ENCODE peak calls at places on chromosomes 2 and 18, in seven cellular contexts. T is kidney epithelial cell, J is ovary, P is IMR-90, E is sigmoid colon, S is GM12865, D is spleen. Z is an unnamed sample.

GRCh38 chr2:181250691-181251090 is 206.5 kb upstream of the ITGA4 start:
- DNase-seq in T (no peak), J (no peak), P (no peak), E (no peak), S (no peak), D (no peak), Z (no peak)

GRCh38 chr2:142872900-142873724 is 4.4 kb upstream of the KYNU start:
- DNase-seq in T (peak), J (no peak), P (peak), E (no peak), S (no peak), D (no peak), Z (no peak)

GRCh38 chr18:23330423-23330822 is 122.7 kb upstream of the RIOK3 start:
- DNase-seq in T (no peak), J (no peak), P (no peak), E (no peak), S (peak), D (no peak), Z (peak)

GRCh38 chr2:120856421-120856862 is 120.8 kb downstream of the GLI2 start:
- DNase-seq in T (no peak), J (no peak), P (peak), E (peak), S (no peak), D (peak), Z (no peak)

GRCh38 chr18:32769242-32770180 is 3.3 kb downstream of the KLHL14 start:
- DNase-seq in T (no peak), J (peak), P (no peak), E (no peak), S (peak), D (peak), Z (peak)

GRCh38 chr2:140650825-140651224 is 1480.0 kb downstream of the LRP1B start:
- DNase-seq in T (peak), J (no peak), P (peak), E (no peak), S (no peak), D (no peak), Z (no peak)

GRCh38 chr2:5546176-5546575 is 146.0 kb upstream of the SOX11 start:
- DNase-seq in T (peak), J (no peak), P (peak), E (no peak), S (no peak), D (no peak), Z (no peak)

GRCh38 chr18:40832362-40832761 is 1122.7 kb upstream of the PIK3C3 start:
- DNase-seq in T (no peak), J (no peak), P (no peak), E (no peak), S (no peak), D (no peak), Z (no peak)

GRCh38 chr2:17800693-17801458 is 15.4 kb upstream of the MSGN1 start:
- DNase-seq in T (no peak), J (no peak), P (no peak), E (no peak), S (no peak), D (no peak), Z (no peak)

GRCh38 chr2:204260162-204260877 is 285.0 kb upstream of the PARD3B start:
- DNase-seq in T (peak), J (peak), P (peak), E (peak), S (peak), D (no peak), Z (peak)

GRCh38 chr2:158716091-158716815 is 78.9 kb upstream of the DAPL1 start:
- DNase-seq in T (no peak), J (no peak), P (no peak), E (no peak), S (no peak), D (no peak), Z (no peak)

GRCh38 chr2:241505086-241505780 is 3.2 kb downstream of the STK25 start:
- DNase-seq in T (no peak), J (no peak), P (no peak), E (no peak), S (no peak), D (peak), Z (no peak)

GRCh38 chr2:61967262-61967661 is 61.8 kb downstream of the COMMD1 start:
- DNase-seq in T (no peak), J (no peak), P (peak), E (no peak), S (no peak), D (no peak), Z (no peak)

GRCh38 chr2:25566694-25567093 is 106.7 kb downstream of the DTNB start:
- DNase-seq in T (no peak), J (no peak), P (peak), E (no peak), S (peak), D (no peak), Z (peak)

GRCh38 chr18:42275949-42276730 is 321.1 kb downstream of the PIK3C3 start:
- DNase-seq in T (no peak), J (no peak), P (no peak), E (no peak), S (no peak), D (no peak), Z (no peak)

GRCh38 chr2:65070172-65070830 is 14.1 kb downstream of the CEP68 start:
- DNase-seq in T (no peak), J (no peak), P (peak), E (no peak), S (no peak), D (no peak), Z (peak)

GRCh38 chr18:22188551-22189267 is 19.3 kb downstream of the GATA6 start:
- DNase-seq in T (no peak), J (peak), P (no peak), E (no peak), S (no peak), D (no peak), Z (no peak)

GRCh38 chr2:8477511-8478132 is 204.2 kb upstream of the ID2 start:
- DNase-seq in T (peak), J (no peak), P (no peak), E (peak), S (peak), D (peak), Z (peak)

GRCh38 chr2:231965118-231965517 is 3.6 kb downstream of the DIS3L2 start:
- DNase-seq in T (no peak), J (no peak), P (no peak), E (no peak), S (peak), D (no peak), Z (peak)
- TF ChIP-seq CTCF in T (no peak), J (no peak), P (no peak), E (no peak), S (no peak), D (no peak), Z (no peak)

DNA sequence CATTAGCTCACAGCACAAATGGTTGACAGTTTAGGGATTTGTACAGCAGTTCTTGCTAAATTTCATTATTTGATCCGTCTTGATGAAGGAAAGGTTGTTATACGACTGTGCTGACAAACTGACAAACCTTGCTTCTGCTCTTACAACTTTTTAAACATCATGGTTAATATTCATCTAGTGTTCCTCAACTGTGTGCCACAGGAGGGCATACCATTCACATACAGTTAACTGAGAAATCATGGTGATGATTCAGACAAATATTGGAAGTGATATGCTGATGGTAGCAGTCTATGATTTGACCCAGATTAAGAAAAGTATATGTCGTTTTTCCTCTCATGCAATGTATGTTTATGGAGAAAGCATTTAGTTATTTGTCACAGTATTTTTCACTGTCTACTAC is 129.8 kb upstream of the FSIP2 start:
- DNase-seq in T (no peak), J (no peak), P (no peak), E (no peak), S (no peak), D (no peak), Z (peak)
- TF ChIP-seq CTCF in T (peak), J (no peak), P (peak), E (no peak), S (no peak), D (no peak), Z (peak)

DNA sequence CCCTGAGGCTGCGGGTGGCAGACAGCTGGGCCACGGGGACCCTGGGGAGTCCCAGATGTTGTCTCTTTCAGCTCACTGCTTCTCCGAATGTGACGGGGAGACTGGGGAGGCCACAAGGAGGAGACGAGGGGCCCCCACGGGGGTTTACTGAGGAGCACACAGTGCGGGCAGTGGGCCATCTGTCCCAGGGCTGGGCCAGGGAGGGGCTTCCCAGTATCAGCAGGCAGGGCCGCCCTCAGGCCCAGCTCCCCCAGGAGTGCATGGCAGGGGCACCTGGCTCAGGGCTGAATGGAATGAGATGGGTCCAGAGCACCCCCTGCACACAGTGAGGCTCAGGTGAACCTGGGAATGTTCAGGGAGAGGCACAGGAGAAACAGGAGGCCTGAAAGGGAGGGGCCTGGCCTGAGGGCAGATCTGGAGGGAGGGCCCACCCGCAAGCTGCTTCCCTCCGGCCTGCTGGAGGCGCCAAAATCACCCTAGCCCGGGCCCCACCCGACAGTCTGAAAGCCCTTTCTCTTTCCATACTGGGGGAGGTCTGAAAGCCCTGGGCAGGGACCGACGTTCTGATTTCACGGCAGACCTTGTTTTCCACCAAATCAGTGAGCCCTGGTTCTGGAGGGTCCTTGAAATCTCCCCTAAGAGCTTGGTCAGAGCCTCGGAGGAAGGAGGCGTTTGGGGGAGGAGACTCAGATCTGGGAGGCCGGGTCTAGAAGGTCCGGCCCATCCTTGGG is 35.5 kb upstream of the PTMA start:
- DNase-seq in T (no peak), J (peak), P (peak), E (peak), S (peak), D (peak), Z (peak)
- TF ChIP-seq CTCF in T (peak), J (no peak), P (peak), E (no peak), S (peak), D (no peak), Z (peak)

DNA sequence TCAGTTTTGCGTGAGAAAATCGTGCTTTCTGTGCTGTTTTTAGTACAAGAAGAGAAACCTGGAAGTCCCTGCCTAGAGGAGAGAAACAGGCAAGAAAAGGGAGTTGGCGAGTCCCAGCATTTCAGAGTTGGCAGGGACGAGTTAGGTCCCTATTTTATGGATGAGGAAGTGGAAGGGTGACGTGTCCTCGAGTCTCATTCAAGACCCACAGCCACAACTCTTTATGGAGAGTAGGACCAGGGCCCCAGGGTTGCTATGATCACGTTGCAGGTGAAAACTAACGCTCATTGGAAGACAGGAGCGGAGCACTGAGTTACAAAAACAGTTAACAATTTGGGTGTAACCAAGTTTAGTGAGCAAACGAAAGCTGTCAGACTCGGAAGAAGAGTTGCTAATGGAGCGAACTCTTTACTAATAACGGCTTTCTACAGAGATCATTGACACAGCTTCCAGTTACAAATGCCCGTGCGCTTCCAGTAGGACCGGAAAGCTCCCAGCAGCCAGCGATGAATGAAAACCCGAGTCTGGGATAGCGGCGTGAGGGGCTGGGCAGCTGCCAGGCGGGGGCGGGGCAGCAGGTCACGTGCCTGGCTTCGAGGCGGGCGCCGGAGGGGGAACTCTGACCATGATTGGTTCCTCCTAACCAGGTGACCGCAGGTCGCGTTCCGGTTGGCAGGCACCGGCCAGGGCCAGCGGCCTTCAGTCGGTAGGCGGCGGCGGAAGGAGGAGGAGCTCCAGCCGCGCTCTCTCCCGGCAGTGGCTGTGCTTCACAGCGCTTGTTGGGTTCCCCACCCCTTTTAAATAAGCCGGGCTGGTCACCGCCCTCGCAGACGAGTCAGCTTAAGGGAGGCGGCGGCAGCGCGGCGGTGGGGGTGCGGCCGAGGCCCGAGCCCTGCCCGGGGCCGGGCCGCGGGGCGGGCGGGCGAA is at the start of gene CCNYL1:
- DNase-seq in T (peak), J (peak), P (peak), E (peak), S (peak), D (peak), Z (peak)
- TF ChIP-seq CTCF in T (no peak), J (peak), P (peak), E (peak), S (no peak), D (peak), Z (no peak)

DNA sequence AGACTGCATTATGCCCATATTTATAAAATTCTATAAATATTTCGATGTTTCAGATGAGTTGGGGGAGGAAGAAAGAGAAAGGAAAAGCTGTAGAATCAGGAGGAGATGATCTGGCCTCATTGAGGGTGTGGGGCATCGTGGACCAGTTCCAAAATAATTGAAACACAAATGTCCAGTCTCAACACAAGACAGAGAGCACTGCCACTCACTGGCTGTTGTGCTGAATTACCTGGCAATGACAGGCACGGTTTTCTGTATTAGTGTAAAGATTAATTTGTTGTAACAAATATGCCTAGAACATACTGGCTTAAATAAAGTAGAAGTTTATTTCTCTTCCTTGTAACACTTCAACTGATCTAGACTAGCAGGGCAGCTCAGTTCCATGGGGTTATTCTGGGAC is 24.1 kb downstream of the POLE4 start:
- DNase-seq in T (no peak), J (no peak), P (no peak), E (no peak), S (no peak), D (no peak), Z (no peak)
- TF ChIP-seq CTCF in T (no peak), J (no peak), P (peak), E (no peak), S (no peak), D (no peak), Z (peak)